ENCODE peak calls at places on chromosomes 13 and 19, in four cellular contexts. O is nucleus accumbens; H is amniotic stem cell; I is CD8-positive, alpha-beta T cell. E is an unnamed sample.

GRCh38 chr13:77827350-77827749 is 91.3 kb downstream of the EDNRB start:
- DNase-seq in O (no peak), H (no peak), I (no peak), E (no peak)

GRCh38 chr13:109794095-109794494 is 7.7 kb upstream of the IRS2 start:
- DNase-seq in O (no peak), H (no peak), I (no peak), E (no peak)

GRCh38 chr19:43525836-43526771 is 897 bp downstream of the ETHE1 start:
- DNase-seq in O (no peak), H (no peak), I (no peak), E (peak; percentile 29)

GRCh38 chr13:45592758-45593157 is 22.8 kb downstream of the ERICH6B start:
- DNase-seq in O (no peak), H (no peak), I (no peak), E (no peak)

GRCh38 chr19:5343848-5344247 is 3.2 kb upstream of the PTPRS start:
- DNase-seq in O (no peak), H (no peak), I (no peak), E (no peak)

GRCh38 chr19:38634757-38635482 is 12.5 kb upstream of the ACTN4 start:
- DNase-seq in O (no peak), H (no peak), I (peak; percentile 78), E (no peak)

GRCh38 chr13:109708014-109708617 is 78.3 kb downstream of the IRS2 start:
- DNase-seq in O (no peak), H (no peak), I (no peak), E (no peak)

GRCh38 chr19:45999653-46000121 is 4.4 kb downstream of the CCDC61 start:
- DNase-seq in O (no peak), H (no peak), I (no peak), E (no peak)

GRCh38 chr19:8473652-8474476 is 28.6 kb downstream of the PRAM1 start:
- DNase-seq in O (no peak), H (no peak), I (no peak), E (no peak)

GRCh38 chr19:4870025-4870700 is 2.7 kb upstream of the PLIN3 start:
- DNase-seq in O (no peak), H (peak; percentile 60), I (no peak), E (peak; percentile 91)

GRCh38 chr19:16334421-16334820 is 9.8 kb downstream of the KLF2 start:
- DNase-seq in O (no peak), H (no peak), I (no peak), E (no peak)

GRCh38 chr19:5698635-5699422 is 8.7 kb downstream of the RPL36 start:
- DNase-seq in O (no peak), H (no peak), I (no peak), E (no peak)

GRCh38 chr13:49444517-49445395 is 682 bp downstream of the SETDB2 start:
- DNase-seq in O (no peak), H (no peak), I (peak; percentile 28), E (peak; percentile 45)

GRCh38 chr19:53520547-53521372 is 17.2 kb upstream of the ZNF331 start:
- DNase-seq in O (peak; percentile 83), H (peak; percentile 95), I (peak; percentile 85), E (peak; percentile 98)

GRCh38 chr13:107866666-107867623 is 348.4 kb downstream of the LIG4 start:
- DNase-seq in O (no peak), H (peak; percentile 40), I (no peak), E (no peak)

GRCh38 chr13:77833331-77833863 is 85.2 kb downstream of the EDNRB start:
- DNase-seq in O (no peak), H (no peak), I (no peak), E (no peak)

GRCh38 chr13:29892149-29892548 is 41.7 kb upstream of the UBL3 start:
- DNase-seq in O (no peak), H (no peak), I (no peak), E (no peak)

GRCh38 chr13:33761744-33762143 is 56.2 kb upstream of the RFC3 start:
- DNase-seq in O (no peak), H (no peak), I (no peak), E (peak; percentile 11)

E was measured in foreskin keratinocyte.